ENCODE peak calls at places on chromosomes 1 and 21, in five cellular contexts. V is amniotic stem cell, X is iPS-NIHi11, R is nucleus accumbens, M is PC-3. L is an unnamed sample.

GRCh38 chr1:197776348-197777082 is 1.2 kb upstream of the DENND1B start:
- DNase-seq in V (no peak), X (no peak), R (no peak), M (peak; percentile 79), L (no peak)

GRCh38 chr1:5120559-5120958 is 466.1 kb downstream of the AJAP1 start:
- DNase-seq in V (no peak), X (no peak), R (no peak), M (no peak), L (no peak)

GRCh38 chr1:178004926-178005391 is 35.1 kb upstream of the SEC16B start:
- DNase-seq in V (no peak), X (no peak), R (no peak), M (peak; percentile 59), L (no peak)

GRCh38 chr21:33362044-33362555 is 37.3 kb downstream of the IFNAR1 start:
- DNase-seq in V (no peak), X (peak; percentile 63), R (no peak), M (peak; percentile 36), L (peak; percentile 8)

GRCh38 chr1:234925440-234926251 is 203.0 kb downstream of the TOMM20 start:
- DNase-seq in V (peak; percentile 96), X (peak; percentile 28), R (no peak), M (peak; percentile 96), L (no peak)

GRCh38 chr1:162062542-162063015 is 6.9 kb upstream of the NOS1AP start:
- DNase-seq in V (no peak), X (no peak), R (no peak), M (no peak), L (peak; percentile 21)

GRCh38 chr1:53529555-53529954 is 70.4 kb downstream of the DMRTB1 start:
- DNase-seq in V (no peak), X (no peak), R (no peak), M (no peak), L (no peak)

GRCh38 chr1:247747616-247748015 is 325 bp downstream of the OR14A2 start:
- DNase-seq in V (no peak), X (no peak), R (no peak), M (peak; percentile 72), L (no peak)

GRCh38 chr1:209674957-209675566 is at the start of gene G0S2:
- DNase-seq in V (peak; percentile 33), X (peak; percentile 62), R (peak; percentile 28), M (peak; percentile 96), L (peak; percentile 63)

GRCh38 chr1:7441442-7441841 is 329.7 kb upstream of the VAMP3 start:
- DNase-seq in V (no peak), X (no peak), R (no peak), M (no peak), L (no peak)

GRCh38 chr1:164771568-164772350 is 212.8 kb downstream of the PBX1 start:
- DNase-seq in V (no peak), X (peak; percentile 68), R (no peak), M (peak; percentile 90), L (peak; percentile 45)

GRCh38 chr21:37341254-37341960 is 25.2 kb upstream of the DYRK1A start:
- DNase-seq in V (no peak), X (peak; percentile 27), R (no peak), M (peak; percentile 79), L (no peak)

GRCh38 chr1:207959141-207959825 is 48.4 kb upstream of the CD34 start:
- DNase-seq in V (no peak), X (peak; percentile 45), R (peak; percentile 11), M (no peak), L (peak; percentile 61)

GRCh38 chr1:102241431-102242338 is 245.0 kb upstream of the OLFM3 start:
- DNase-seq in V (no peak), X (no peak), R (no peak), M (no peak), L (no peak)